ENCODE peak calls at places on chromosomes 7 and 10, in four cellular contexts. One of them, this sample, is unnamed.

GRCh38 chr7:44561962-44562621 is 11.6 kb downstream of the DDX56 start:
- DNase-seq in activated T-cell treated with anti-CD3 and anti-CD28 coated beads for 48 hours: no peak
- DNase-seq in AG08395: peak
- DNase-seq in skeletal muscle cell: no peak
- DNase-seq in this sample: no peak

GRCh38 chr10:119652361-119652760 is 1.2 kb downstream of the BAG3 start:
- DNase-seq in activated T-cell treated with anti-CD3 and anti-CD28 coated beads for 48 hours: no peak
- DNase-seq in AG08395: peak
- DNase-seq in skeletal muscle cell: peak
- DNase-seq in this sample: peak

GRCh38 chr10:11163990-11164805 is 146.5 kb downstream of the CELF2 start:
- DNase-seq in activated T-cell treated with anti-CD3 and anti-CD28 coated beads for 48 hours: no peak
- DNase-seq in AG08395: no peak
- DNase-seq in skeletal muscle cell: no peak
- DNase-seq in this sample: no peak

GRCh38 chr7:87877641-87878040 is 1.3 kb downstream of the DBF4 start:
- DNase-seq in activated T-cell treated with anti-CD3 and anti-CD28 coated beads for 48 hours: no peak
- DNase-seq in AG08395: no peak
- DNase-seq in skeletal muscle cell: no peak
- DNase-seq in this sample: no peak

GRCh38 chr10:99807786-99808185 is 25.3 kb downstream of the ABCC2 start:
- DNase-seq in activated T-cell treated with anti-CD3 and anti-CD28 coated beads for 48 hours: no peak
- DNase-seq in AG08395: no peak
- DNase-seq in skeletal muscle cell: no peak
- DNase-seq in this sample: no peak

GRCh38 chr10:125607689-125608290 is 75.2 kb downstream of the TEX36 start:
- DNase-seq in activated T-cell treated with anti-CD3 and anti-CD28 coated beads for 48 hours: no peak
- DNase-seq in AG08395: no peak
- DNase-seq in skeletal muscle cell: no peak
- DNase-seq in this sample: no peak

GRCh38 chr10:13614530-13615332 is 28.0 kb downstream of the PRPF18 start:
- DNase-seq in activated T-cell treated with anti-CD3 and anti-CD28 coated beads for 48 hours: no peak
- DNase-seq in AG08395: no peak
- DNase-seq in skeletal muscle cell: no peak
- DNase-seq in this sample: peak

GRCh38 chr7:155918720-155919399 is 106.6 kb upstream of the SHH start:
- DNase-seq in activated T-cell treated with anti-CD3 and anti-CD28 coated beads for 48 hours: no peak
- DNase-seq in AG08395: no peak
- DNase-seq in skeletal muscle cell: peak
- DNase-seq in this sample: peak

GRCh38 chr10:12919574-12919973 is 81.9 kb downstream of the CCDC3 start:
- DNase-seq in activated T-cell treated with anti-CD3 and anti-CD28 coated beads for 48 hours: no peak
- DNase-seq in AG08395: no peak
- DNase-seq in skeletal muscle cell: no peak
- DNase-seq in this sample: no peak

GRCh38 chr10:21530616-21531015 is 3.4 kb upstream of the MLLT10 start:
- DNase-seq in activated T-cell treated with anti-CD3 and anti-CD28 coated beads for 48 hours: no peak
- DNase-seq in AG08395: no peak
- DNase-seq in skeletal muscle cell: no peak
- DNase-seq in this sample: no peak

GRCh38 chr10:76973091-76973514 is 664.5 kb downstream of the KCNMA1 start:
- DNase-seq in activated T-cell treated with anti-CD3 and anti-CD28 coated beads for 48 hours: no peak
- DNase-seq in AG08395: no peak
- DNase-seq in skeletal muscle cell: no peak
- DNase-seq in this sample: no peak

GRCh38 chr10:69709366-69709941 is 79.4 kb downstream of the FAM241B start:
- DNase-seq in activated T-cell treated with anti-CD3 and anti-CD28 coated beads for 48 hours: no peak
- DNase-seq in AG08395: no peak
- DNase-seq in skeletal muscle cell: no peak
- DNase-seq in this sample: no peak

GRCh38 chr7:13541326-13541725 is 448.1 kb downstream of the ETV1 start:
- DNase-seq in activated T-cell treated with anti-CD3 and anti-CD28 coated beads for 48 hours: no peak
- DNase-seq in AG08395: no peak
- DNase-seq in skeletal muscle cell: no peak
- DNase-seq in this sample: no peak

GRCh38 chr7:111409714-111410422 is 152.4 kb downstream of the IMMP2L start:
- DNase-seq in activated T-cell treated with anti-CD3 and anti-CD28 coated beads for 48 hours: no peak
- DNase-seq in AG08395: peak
- DNase-seq in skeletal muscle cell: peak
- DNase-seq in this sample: peak

GRCh38 chr10:29908977-29909376 is 150.4 kb downstream of the JCAD start:
- DNase-seq in activated T-cell treated with anti-CD3 and anti-CD28 coated beads for 48 hours: no peak
- DNase-seq in AG08395: no peak
- DNase-seq in skeletal muscle cell: no peak
- DNase-seq in this sample: no peak

GRCh38 chr10:104080762-104081161 is 4.9 kb downstream of the COL17A1 start:
- DNase-seq in activated T-cell treated with anti-CD3 and anti-CD28 coated beads for 48 hours: no peak
- DNase-seq in AG08395: no peak
- DNase-seq in skeletal muscle cell: no peak
- DNase-seq in this sample: no peak

GRCh38 chr10:50417486-50417905 is 166.2 kb upstream of the ASAH2 start:
- DNase-seq in activated T-cell treated with anti-CD3 and anti-CD28 coated beads for 48 hours: no peak
- DNase-seq in AG08395: no peak
- DNase-seq in skeletal muscle cell: no peak
- DNase-seq in this sample: no peak

GRCh38 chr10:26269754-26270153 is 53.2 kb downstream of the GAD2 start:
- DNase-seq in activated T-cell treated with anti-CD3 and anti-CD28 coated beads for 48 hours: no peak
- DNase-seq in AG08395: peak
- DNase-seq in skeletal muscle cell: no peak
- DNase-seq in this sample: peak

GRCh38 chr10:82811621-82812020 is 936.6 kb downstream of the NRG3 start:
- DNase-seq in activated T-cell treated with anti-CD3 and anti-CD28 coated beads for 48 hours: no peak
- DNase-seq in AG08395: peak
- DNase-seq in skeletal muscle cell: no peak
- DNase-seq in this sample: no peak

GRCh38 chr10:132383751-132384181 is 13.2 kb upstream of the PWWP2B start:
- DNase-seq in activated T-cell treated with anti-CD3 and anti-CD28 coated beads for 48 hours: no peak
- DNase-seq in AG08395: no peak
- DNase-seq in skeletal muscle cell: no peak
- DNase-seq in this sample: no peak

GRCh38 chr10:27783660-27784059 is 38.0 kb upstream of the MKX start:
- DNase-seq in activated T-cell treated with anti-CD3 and anti-CD28 coated beads for 48 hours: peak
- DNase-seq in AG08395: peak
- DNase-seq in skeletal muscle cell: peak
- DNase-seq in this sample: peak

GRCh38 chr7:73876973-73877372 is 16.0 kb downstream of the TMEM270 start:
- DNase-seq in activated T-cell treated with anti-CD3 and anti-CD28 coated beads for 48 hours: no peak
- DNase-seq in AG08395: no peak
- DNase-seq in skeletal muscle cell: no peak
- DNase-seq in this sample: no peak

GRCh38 chr7:154484406-154484805 is 432.2 kb downstream of the DPP6 start:
- DNase-seq in activated T-cell treated with anti-CD3 and anti-CD28 coated beads for 48 hours: no peak
- DNase-seq in AG08395: no peak
- DNase-seq in skeletal muscle cell: no peak
- DNase-seq in this sample: no peak

GRCh38 chr7:56026538-56026937 is 24.7 kb downstream of the PSPH start:
- DNase-seq in activated T-cell treated with anti-CD3 and anti-CD28 coated beads for 48 hours: no peak
- DNase-seq in AG08395: no peak
- DNase-seq in skeletal muscle cell: no peak
- DNase-seq in this sample: no peak

GRCh38 chr7:101622609-101623178 is 6.4 kb downstream of the MYL10 start:
- DNase-seq in activated T-cell treated with anti-CD3 and anti-CD28 coated beads for 48 hours: no peak
- DNase-seq in AG08395: no peak
- DNase-seq in skeletal muscle cell: no peak
- DNase-seq in this sample: no peak

GRCh38 chr10:110632591-110633215 is 11.4 kb upstream of the RBM20 start:
- DNase-seq in activated T-cell treated with anti-CD3 and anti-CD28 coated beads for 48 hours: no peak
- DNase-seq in AG08395: no peak
- DNase-seq in skeletal muscle cell: no peak
- DNase-seq in this sample: no peak